ENCODE peak calls at places on chromosomes 2 and 18, in eight cellular contexts. R, N, M, S, G, Q, Z and I are unnamed samples.
A peak's percentile ranks its signal among the peaks of the same experiment; 100 is the strongest.

GRCh38 chr2:144479659-144480058 is 40.3 kb downstream of the ZEB2 start:
- DNase-seq in N (no peak), G (no peak), Q (no peak), R (no peak), S (no peak), Z (no peak), M (no peak), I (no peak)

GRCh38 chr18:10912790-10913560 is 236.4 kb downstream of the PIEZO2 start:
- DNase-seq in G (peak; percentile 40), Q (no peak), S (no peak), Z (peak; percentile 25), R (no peak), M (no peak), N (no peak), I (no peak)

GRCh38 chr2:7418343-7418742 is 501.1 kb downstream of the RNF144A start:
- DNase-seq in G (no peak), N (no peak), M (no peak), R (no peak), S (no peak), Z (peak; percentile 36), Q (no peak), I (no peak)

GRCh38 chr2:213227458-213227857 is 56.8 kb upstream of the SPAG16 start:
- DNase-seq in G (no peak), R (no peak), S (no peak), N (peak; percentile 56), Z (no peak), Q (no peak), M (no peak), I (no peak)

GRCh38 chr2:205358351-205358815 is 323.9 kb upstream of the NRP2 start:
- DNase-seq in Q (no peak), R (no peak), S (peak; percentile 7), G (peak; percentile 11), M (no peak), N (no peak), Z (no peak), I (no peak)

GRCh38 chr2:27527182-27527581 is 30.5 kb downstream of the GCKR start:
- DNase-seq in R (no peak), Q (no peak), S (peak; percentile 67), M (no peak), G (peak; percentile 49), N (no peak), Z (no peak), I (no peak)

GRCh38 chr2:18267501-18267900 is 293.0 kb downstream of the RDH14 start:
- DNase-seq in R (no peak), S (no peak), Q (no peak), M (no peak), G (no peak), N (no peak), Z (no peak), I (no peak)

GRCh38 chr2:96143848-96144480 is 1.3 kb downstream of the DUSP2 start:
- DNase-seq in N (peak; percentile 58), S (peak; percentile 43), M (no peak), G (no peak), Z (no peak), R (no peak), Q (no peak), I (peak; percentile 33)

GRCh38 chr2:20212459-20212870 is 12.5 kb downstream of the SDC1 start:
- DNase-seq in M (no peak), Z (no peak), R (no peak), G (no peak), Q (no peak), S (peak; percentile 94), N (no peak), I (no peak)

GRCh38 chr18:46574740-46575108 is 82.3 kb downstream of the LOXHD1 start:
- DNase-seq in G (no peak), S (no peak), M (no peak), Q (no peak), Z (no peak), R (no peak), N (no peak), I (no peak)

GRCh38 chr18:48408727-48409590 is at the start of gene ZBTB7C:
- DNase-seq in R (no peak), N (peak; percentile 47), G (no peak), Z (peak; percentile 77), Q (no peak), S (no peak), M (no peak), I (no peak)

GRCh38 chr2:174337337-174338154 is 2.8 kb downstream of the SP9 start:
- DNase-seq in S (no peak), Z (peak; percentile 35), M (no peak), G (no peak), N (peak; percentile 74), Q (no peak), R (no peak), I (no peak)

GRCh38 chr2:105141099-105141614 is 100.4 kb upstream of the GPR45 start:
- DNase-seq in Z (no peak), Q (no peak), R (no peak), S (no peak), G (no peak), M (no peak), N (no peak), I (no peak)

GRCh38 chr2:218547511-218547910 is 20.6 kb downstream of the USP37 start:
- DNase-seq in R (no peak), S (no peak), Q (no peak), Z (no peak), G (no peak), M (no peak), N (no peak), I (no peak)

GRCh38 chr2:241094172-241094571 is 7.9 kb downstream of the MTERF4 start:
- DNase-seq in Q (no peak), Z (no peak), R (no peak), G (no peak), S (no peak), M (no peak), N (no peak), I (no peak)

GRCh38 chr18:79588636-79589481 is 90.7 kb upstream of the CTDP1 start:
- DNase-seq in N (peak; percentile 34), S (peak; percentile 44), G (peak; percentile 12), Q (no peak), R (peak; percentile 93), Z (peak; percentile 95), M (no peak), I (no peak)

GRCh38 chr2:217414429-217414828 is 554.6 kb upstream of the TNP1 start:
- DNase-seq in Z (no peak), R (no peak), N (no peak), G (no peak), S (no peak), M (no peak), Q (no peak), I (no peak)

GRCh38 chr2:100964222-100964621 is 37.9 kb upstream of the RPL31 start:
- DNase-seq in G (no peak), R (no peak), M (no peak), N (no peak), Z (no peak), S (no peak), Q (no peak), I (no peak)

GRCh38 chr2:175605989-175606841 is 395.9 kb downstream of the LNPK start:
- DNase-seq in M (no peak), S (no peak), G (no peak), Z (peak; percentile 46), Q (no peak), N (no peak), R (no peak), I (no peak)